ENCODE peak calls at places on chromosome 13, in six cellular contexts. I is fibroblast of the aortic adventitia, X is esophagus squamous epithelium, D is MCF 10A, E is upper lobe of right lung, F is progenitor cell of endocrine pancreas. Z is an unnamed sample.

GRCh38 chr13:60274664-60275063 is 110.9 kb upstream of the DIAPH3 start:
- DNase-seq in E (no peak), D (no peak), X (no peak), F (no peak), I (no peak), Z (no peak)

GRCh38 chr13:83827338-83827737 is 54.9 kb downstream of the SLITRK1 start:
- DNase-seq in D (peak; percentile 6), E (no peak), I (no peak), F (no peak), X (no peak), Z (no peak)

GRCh38 chr13:37736040-37736439 is 133.5 kb downstream of the TRPC4 start:
- DNase-seq in I (no peak), F (no peak), D (no peak), E (no peak), X (no peak), Z (no peak)

GRCh38 chr13:80515296-80515695 is 174.4 kb upstream of the SPRY2 start:
- DNase-seq in E (no peak), I (no peak), F (no peak), X (no peak), D (no peak), Z (no peak)

GRCh38 chr13:46716821-46717220 is 80.1 kb downstream of the ESD start:
- DNase-seq in I (no peak), D (no peak), X (no peak), F (no peak), E (no peak), Z (no peak)

GRCh38 chr13:40682449-40683240 is 16.2 kb upstream of the FOXO1 start:
- DNase-seq in I (peak; percentile 60), F (no peak), X (no peak), D (peak; percentile 25), E (no peak), Z (no peak)

GRCh38 chr13:35791191-35791902 is 314.9 kb upstream of the MAB21L1 start:
- DNase-seq in X (no peak), E (no peak), D (peak; percentile 52), I (peak; percentile 68), F (no peak), Z (no peak)

GRCh38 chr13:112704634-112705145 is 14.9 kb downstream of the ATP11A start:
- DNase-seq in D (no peak), F (no peak), X (no peak), I (no peak), E (no peak), Z (peak; percentile 37)

GRCh38 chr13:106493569-106493968 is 41.9 kb downstream of the EFNB2 start:
- DNase-seq in I (no peak), D (no peak), E (no peak), F (no peak), X (no peak), Z (no peak)

GRCh38 chr13:41562083-41562482 is 104.7 kb downstream of the RGCC start:
- DNase-seq in E (no peak), F (no peak), I (peak; percentile 70), D (peak; percentile 23), X (no peak), Z (no peak)

GRCh38 chr13:110883539-110883938 is 31.3 kb downstream of the ANKRD10 start:
- DNase-seq in X (no peak), E (no peak), D (no peak), F (no peak), I (no peak), Z (no peak)

GRCh38 chr13:45473627-45474026 is 8.9 kb downstream of the COG3 start:
- DNase-seq in D (no peak), I (no peak), F (no peak), E (no peak), X (no peak), Z (no peak)

GRCh38 chr13:114130708-114131580 is 1.5 kb downstream of the RASA3 start:
- DNase-seq in I (peak; percentile 80), E (no peak), X (no peak), D (peak; percentile 62), F (no peak), Z (peak; percentile 89)

GRCh38 chr13:93660664-93661063 is 434.1 kb downstream of the GPC6 start:
- DNase-seq in D (no peak), F (no peak), I (no peak), X (no peak), E (no peak), Z (no peak)

GRCh38 chr13:109422163-109422562 is 364.2 kb downstream of the IRS2 start:
- DNase-seq in X (no peak), E (no peak), F (no peak), I (no peak), D (no peak), Z (no peak)

GRCh38 chr13:30464496-30465351 is 1.0 kb downstream of the HMGB1 start:
- DNase-seq in D (peak; percentile 68), E (peak; percentile 88), X (peak; percentile 35), F (peak; percentile 66), I (peak; percentile 80), Z (peak; percentile 94)

GRCh38 chr13:79405831-79406596 is at the start of gene RBM26:
- DNase-seq in X (peak; percentile 61), E (peak; percentile 94), D (peak; percentile 95), I (peak; percentile 97), F (peak; percentile 91), Z (peak; percentile 96)
- TF ChIP-seq CTCF in X (no peak), E (peak; percentile 22), D (no peak), I (peak; percentile 22), F (no peak), Z (peak; percentile 44)

GRCh38 chr13:95124959-95125358 is 176.3 kb downstream of the ABCC4 start:
- DNase-seq in F (no peak), E (no peak), I (no peak), D (peak; percentile 9), X (no peak), Z (no peak)
- TF ChIP-seq CTCF in F (no peak), E (no peak), I (no peak), D (no peak), X (no peak), Z (no peak)

GRCh38 chr13:48233097-48233885 is at the start of gene ITM2B:
- DNase-seq in I (peak; percentile 66), X (peak; percentile 15), F (peak; percentile 55), D (peak; percentile 68), E (peak; percentile 93), Z (peak; percentile 95)
- TF ChIP-seq CTCF in I (no peak), X (peak; percentile 10), F (peak; percentile 56), D (peak; percentile 40), E (peak; percentile 54), Z (peak; percentile 50)

GRCh38 chr13:52665325-52665724 is 12.7 kb downstream of the SUGT1 start:
- DNase-seq in D (peak; percentile 30), I (peak; percentile 36), X (no peak), F (no peak), E (no peak), Z (no peak)
- TF ChIP-seq CTCF in D (peak; percentile 42), I (peak; percentile 40), X (peak; percentile 8), F (peak; percentile 54), E (peak; percentile 30), Z (peak; percentile 50)

GRCh38 chr13:91017031-91017668 is 330.3 kb upstream of the MIR17HG start:
- DNase-seq in I (peak; percentile 3), F (peak; percentile 20), E (peak; percentile 41), D (peak; percentile 80), X (no peak), Z (no peak)

GRCh38 chr13:91014696-91015095 is 332.8 kb upstream of the MIR17HG start:
- DNase-seq in X (no peak), I (no peak), E (no peak), D (peak; percentile 38), F (no peak), Z (no peak)

GRCh38 chr13:91020635-91021034 is 326.9 kb upstream of the MIR17HG start:
- DNase-seq in X (no peak), I (no peak), F (no peak), E (no peak), D (no peak), Z (no peak)

GRCh38 chr13:91017669-91018053 is 329.8 kb upstream of the MIR17HG start:
- DNase-seq in F (no peak), I (no peak), E (peak; percentile 63), D (peak; percentile 68), X (no peak), Z (no peak)
- TF ChIP-seq CTCF in F (no peak), I (no peak), E (no peak), D (no peak), X (no peak), Z (no peak)

GRCh38 chr13:99433543-99434075 is 67.7 kb upstream of the TM9SF2 start:
- DNase-seq in E (no peak), X (no peak), F (no peak), I (no peak), D (no peak), Z (no peak)

GRCh38 chr13:99432637-99433542 is 68.4 kb upstream of the TM9SF2 start:
- DNase-seq in I (peak; percentile 40), F (no peak), X (peak; percentile 8), D (peak; percentile 75), E (peak; percentile 76), Z (peak; percentile 92)

GRCh38 chr13:99435116-99435515 is 66.2 kb upstream of the TM9SF2 start:
- DNase-seq in X (no peak), I (no peak), E (no peak), D (no peak), F (no peak), Z (no peak)

GRCh38 chr13:99436013-99436412 is 65.3 kb upstream of the TM9SF2 start:
- DNase-seq in X (no peak), D (peak; percentile 8), I (no peak), E (no peak), F (no peak), Z (no peak)

DNA sequence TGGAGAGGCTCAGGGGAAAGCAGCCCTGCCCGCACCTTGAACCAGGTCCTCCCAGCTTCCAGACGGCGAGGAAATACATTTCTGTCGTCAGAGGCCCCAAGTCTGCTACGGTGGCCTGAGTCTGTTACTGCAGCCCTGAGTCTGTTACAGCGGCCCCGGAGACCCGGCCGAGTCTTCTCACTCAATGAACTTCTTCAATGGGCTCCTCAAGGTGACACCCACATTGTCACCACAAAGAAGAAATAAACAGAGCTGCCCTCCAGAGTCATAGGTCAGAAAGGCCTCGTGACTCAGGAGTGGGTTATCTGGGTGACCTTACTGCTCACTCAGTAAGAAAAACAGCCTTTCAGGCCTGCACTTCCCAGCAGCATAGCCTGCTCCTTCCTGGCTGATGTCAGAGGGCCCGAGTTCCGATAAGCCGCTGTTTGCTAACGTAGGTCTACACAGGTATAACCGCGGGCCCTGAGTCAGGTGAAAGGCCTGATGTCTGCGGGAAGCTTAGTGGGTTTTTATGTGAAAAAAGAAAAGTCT is 66.9 kb upstream of the TM9SF2 start:
- DNase-seq in F (no peak), X (no peak), E (no peak), D (no peak), I (no peak), Z (no peak)
- TF ChIP-seq CTCF in F (peak; percentile 33), X (no peak), E (no peak), D (no peak), I (no peak), Z (peak; percentile 26)